ENCODE peak calls at places on chromosomes 7 and 10, in eight cellular contexts. G is ELF-1; K is psoas muscle; H is HEK293T; J is MCF 10A; A is stimulated activated CD4-positive, alpha-beta T cell treated with anti-CD3 and anti-CD28 coated beads, Interleukin-2, amount 100 ng/mL, for 24 hours; C is activated CD4-positive, alpha-beta T cell treated with anti-CD3 and anti-CD28 coated beads for 4 hours; O is GM18507. Q is an unnamed sample.

GRCh38 chr10:133094866-133095265 is 7.1 kb downstream of the ADGRA1 start:
- DNase-seq in G (no peak), K (no peak), H (no peak), J (no peak), A (no peak), C (no peak), O (no peak), Q (no peak)

GRCh38 chr7:33395340-33395739 is 266.0 kb downstream of the BBS9 start:
- DNase-seq in G (no peak), K (no peak), H (no peak), J (no peak), A (no peak), C (no peak), O (no peak), Q (no peak)

GRCh38 chr10:36345770-36346169 is 703.7 kb upstream of the FZD8 start:
- DNase-seq in G (no peak), K (no peak), H (no peak), J (no peak), A (no peak), C (no peak), O (no peak), Q (no peak)

GRCh38 chr10:28295346-28295745 is 7.5 kb downstream of the MPP7 start:
- DNase-seq in G (no peak), K (no peak), H (no peak), J (no peak), A (no peak), C (no peak), O (no peak), Q (no peak)

GRCh38 chr7:919114-919442 is 35.4 kb downstream of the ADAP1 start:
- DNase-seq in G (no peak), K (no peak), H (no peak), J (no peak), A (no peak), C (no peak), O (no peak), Q (no peak)

GRCh38 chr7:122790132-122790531 is 87.4 kb upstream of the RNF148 start:
- DNase-seq in G (no peak), K (no peak), H (no peak), J (peak), A (no peak), C (no peak), O (no peak), Q (no peak)

GRCh38 chr7:129166745-129167144 is 21.7 kb upstream of the SMO start:
- DNase-seq in G (no peak), K (no peak), H (no peak), J (no peak), A (no peak), C (no peak), O (peak), Q (no peak)

GRCh38 chr7:105164751-105165150 is 150.7 kb downstream of the KMT2E start:
- DNase-seq in G (no peak), K (no peak), H (no peak), J (no peak), A (no peak), C (no peak), O (no peak), Q (no peak)

GRCh38 chr7:36900988-36901710 is 176.9 kb upstream of the AOAH start:
- DNase-seq in G (no peak), K (no peak), H (no peak), J (no peak), A (no peak), C (no peak), O (no peak), Q (no peak)

GRCh38 chr7:151556592-151556991 is 36.9 kb upstream of the RHEB start:
- DNase-seq in G (no peak), K (no peak), H (no peak), J (no peak), A (no peak), C (no peak), O (no peak), Q (no peak)

GRCh38 chr10:31646519-31646918 is 282.1 kb downstream of the ARHGAP12 start:
- DNase-seq in G (no peak), K (no peak), H (no peak), J (peak), A (no peak), C (no peak), O (no peak), Q (no peak)